ENCODE peak calls at places on chromosomes 2 and 18, in six cellular contexts. C is stomach, R is uterus, N is prostate gland, F is heart left ventricle, M is Peyer's patch. U is an unnamed sample.

GRCh38 chr18:50203801-50204604 is 9.1 kb upstream of the MYO5B start:
- DNase-seq in C (peak), R (no peak), N (peak), F (no peak), M (no peak), U (peak)

GRCh38 chr2:216665717-216666116 is 29.6 kb downstream of the IGFBP5 start:
- DNase-seq in C (peak), R (no peak), N (no peak), F (no peak), M (no peak), U (no peak)

GRCh38 chr2:2719781-2720180 is 388.7 kb upstream of the MYT1L start:
- DNase-seq in C (no peak), R (no peak), N (no peak), F (no peak), M (no peak), U (no peak)

GRCh38 chr2:203237501-203238238 is 1.1 kb upstream of the CYP20A1 start:
- DNase-seq in C (no peak), R (no peak), N (no peak), F (no peak), M (no peak), U (no peak)

GRCh38 chr2:218400930-218401833 is 1.5 kb downstream of the CTDSP1 start:
- DNase-seq in C (peak), R (no peak), N (no peak), F (peak), M (no peak), U (peak)

GRCh38 chr2:103252781-103253180 is 490.9 kb downstream of the TMEM182 start:
- DNase-seq in C (no peak), R (no peak), N (no peak), F (no peak), M (no peak), U (no peak)

GRCh38 chr2:191230174-191230573 is 15.0 kb upstream of the MYO1B start:
- DNase-seq in C (no peak), R (no peak), N (no peak), F (peak), M (no peak), U (no peak)

GRCh38 chr2:37324536-37324785 is 172 bp downstream of the PRKD3 start:
- DNase-seq in C (no peak), R (peak), N (peak), F (peak), M (peak), U (peak)

GRCh38 chr2:121888189-121888557 is 132.7 kb downstream of the TSN start:
- DNase-seq in C (no peak), R (no peak), N (no peak), F (no peak), M (no peak), U (no peak)

GRCh38 chr18:378039-378438 is 110.2 kb upstream of the THOC1 start:
- DNase-seq in C (no peak), R (no peak), N (no peak), F (no peak), M (no peak), U (no peak)

GRCh38 chr18:56168049-56168781 is 470.2 kb downstream of the TXNL1 start:
- DNase-seq in C (no peak), R (no peak), N (peak), F (no peak), M (no peak), U (no peak)

GRCh38 chr2:165891345-165891744 is 62.2 kb downstream of the TTC21B start:
- DNase-seq in C (no peak), R (no peak), N (no peak), F (no peak), M (no peak), U (no peak)

GRCh38 chr2:168997113-168997512 is 34.0 kb downstream of the ABCB11 start:
- DNase-seq in C (no peak), R (no peak), N (no peak), F (no peak), M (no peak), U (no peak)

GRCh38 chr2:29115797-29116781 is 874 bp downstream of the CLIP4 start:
- DNase-seq in C (peak), R (peak), N (peak), F (peak), M (peak), U (peak)

GRCh38 chr18:9850297-9850696 is 35.5 kb upstream of the TXNDC2 start:
- DNase-seq in C (no peak), R (no peak), N (no peak), F (no peak), M (no peak), U (no peak)
- TF ChIP-seq CTCF in C (no peak), R (no peak), N (no peak), F (no peak), M (no peak), U (no peak)

DNA sequence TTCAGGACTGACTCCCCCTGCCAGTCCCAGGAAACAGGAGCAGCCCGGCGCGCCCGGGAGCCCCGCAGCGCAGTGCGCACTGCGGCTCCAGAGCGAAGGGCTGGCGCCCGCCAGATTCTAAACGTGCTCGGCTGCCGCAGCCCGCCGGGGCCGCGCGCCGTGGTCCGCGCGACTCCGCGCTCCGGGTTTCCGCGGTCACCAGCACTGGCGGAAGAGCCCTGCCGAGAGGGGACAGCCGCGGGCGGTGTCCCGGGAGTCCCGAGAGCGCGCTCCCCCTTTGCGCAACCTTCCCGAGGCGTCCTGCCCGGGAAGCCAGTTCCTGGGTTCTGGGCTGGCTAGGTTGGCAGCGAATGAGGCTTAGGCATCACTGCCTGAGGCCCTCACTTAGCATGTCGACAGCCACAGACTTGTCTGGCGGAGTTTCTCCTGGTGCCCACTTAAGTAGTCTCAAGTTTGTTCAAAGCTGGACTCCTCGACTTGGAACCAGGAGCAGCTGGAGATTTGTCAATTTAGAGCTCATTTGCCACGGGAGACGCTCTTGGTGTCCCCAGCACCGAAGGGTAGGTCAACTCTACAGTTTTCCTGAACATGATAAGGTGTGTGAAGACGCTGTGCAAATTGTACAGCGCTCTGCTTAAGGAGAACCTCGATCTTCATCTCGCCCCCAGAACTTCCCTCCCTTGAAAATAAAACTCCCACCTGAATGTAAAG is 1.5 kb upstream of the VSNL1 start:
- DNase-seq in C (peak), R (peak), N (peak), F (peak), M (no peak), U (peak)
- TF ChIP-seq POLR2A in C (no peak), R (peak), N (peak), F (peak), M (no peak), U (peak)

DNA sequence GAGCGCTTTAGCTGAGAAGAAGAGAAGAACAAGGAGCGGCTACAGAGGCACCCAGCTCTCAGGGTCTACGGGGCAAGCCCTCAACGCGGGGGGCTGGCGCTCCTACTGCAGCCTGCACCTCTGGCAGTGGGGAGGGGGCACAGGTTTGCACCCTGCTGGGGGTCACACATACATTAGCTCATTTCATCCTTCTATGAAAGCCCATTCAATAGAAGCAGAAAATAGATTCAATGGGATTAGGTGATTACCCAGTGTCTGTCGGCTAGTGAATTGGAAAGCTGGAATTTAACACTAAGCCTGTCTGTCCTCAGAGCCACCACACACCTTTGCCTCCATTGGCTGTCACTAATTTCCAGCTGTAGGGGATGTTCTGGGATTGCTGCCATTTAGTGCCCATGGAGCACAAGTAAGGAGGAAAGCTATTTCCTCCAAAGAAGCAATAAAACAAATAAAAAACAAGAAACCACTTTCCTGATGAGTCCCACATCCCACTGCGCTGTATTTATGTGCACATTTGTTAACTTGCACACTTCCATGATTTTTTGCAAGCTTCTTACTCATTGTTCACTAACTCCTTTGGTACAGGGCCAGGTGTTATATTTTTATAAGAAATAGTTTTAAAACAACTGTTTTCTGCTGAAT is 319.6 kb upstream of the REV1 start:
- DNase-seq in C (no peak), R (no peak), N (no peak), F (no peak), M (no peak), U (no peak)
- TF ChIP-seq CTCF in C (no peak), R (no peak), N (no peak), F (no peak), M (no peak), U (no peak)

DNA sequence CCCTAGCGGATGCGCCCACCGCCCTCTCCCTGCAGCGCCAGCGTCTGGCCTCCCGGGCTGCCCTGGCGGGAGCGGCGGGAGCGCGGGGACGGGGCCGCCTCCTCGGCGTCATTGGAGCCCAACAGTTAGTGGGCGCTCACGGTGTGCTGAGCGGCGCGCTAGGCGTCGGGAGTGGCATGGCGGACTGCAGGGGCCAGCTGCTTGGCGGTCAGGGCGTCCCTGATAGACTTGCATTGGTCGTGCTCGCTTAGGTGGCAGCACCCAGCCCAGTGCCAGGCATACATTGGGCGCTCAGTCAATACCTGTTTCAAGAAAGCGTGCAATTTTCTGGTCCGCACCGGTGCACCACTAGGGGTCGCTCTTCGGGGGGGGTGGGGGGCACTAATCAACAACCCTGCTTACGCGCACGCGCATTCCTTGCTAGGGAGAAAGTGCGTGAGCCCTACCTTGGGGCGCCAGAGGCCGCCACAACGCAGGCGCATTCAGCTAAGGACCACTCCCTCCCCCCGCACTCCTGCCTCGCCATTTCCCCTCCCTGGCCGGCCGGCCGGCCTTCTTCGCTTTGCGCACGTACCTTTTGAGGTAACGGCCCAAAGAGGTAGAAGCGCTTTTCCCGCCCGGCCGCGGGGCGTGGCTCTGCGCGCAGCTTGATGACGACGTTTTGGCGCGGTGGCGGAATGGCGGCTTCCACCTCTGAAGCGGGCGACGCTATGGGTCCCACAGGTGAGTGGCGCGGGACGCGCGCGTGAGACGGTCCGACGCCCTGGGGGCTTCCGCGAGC is 411 bp upstream of the MZT2A start:
- DNase-seq in C (peak), R (peak), N (peak), F (peak), M (peak), U (peak)
- TF ChIP-seq POLR2A in C (no peak), R (peak), N (peak), F (peak), M (no peak), U (peak)

DNA sequence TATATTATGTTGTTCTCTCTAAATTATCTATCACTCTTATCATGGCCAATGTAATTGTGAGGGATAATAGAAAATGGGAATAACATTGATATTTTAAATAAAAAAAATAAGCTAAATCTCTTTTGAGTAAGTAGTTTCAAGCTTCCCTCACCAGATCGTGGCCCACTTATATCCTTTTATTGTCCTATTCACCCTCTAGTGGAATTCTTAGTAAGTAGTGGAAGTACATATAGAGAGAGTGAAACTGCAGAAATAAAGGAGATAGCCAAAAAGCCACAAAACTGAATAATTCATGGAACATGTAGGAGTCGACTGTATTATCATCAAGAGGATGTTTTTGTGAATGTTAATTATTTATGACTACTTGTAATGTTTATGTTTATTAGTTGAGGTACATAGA is 66.1 kb upstream of the DTNA start:
- DNase-seq in C (no peak), R (no peak), N (no peak), F (no peak), M (no peak), U (no peak)
- TF ChIP-seq CTCF in C (no peak), R (no peak), N (no peak), F (peak), M (no peak), U (no peak)

GRCh38 chr2:178479758-178480226 is 465 bp upstream of the PLEKHA3 start:
- DNase-seq in C (no peak), R (no peak), N (no peak), F (no peak), M (no peak), U (no peak)

GRCh38 chr2:178479275-178479616 is 846 bp upstream of the FKBP7 start:
- DNase-seq in C (no peak), R (no peak), N (no peak), F (no peak), M (no peak), U (no peak)

GRCh38 chr2:178478442-178479274 is at the start of gene FKBP7:
- DNase-seq in C (peak), R (peak), N (peak), F (peak), M (peak), U (peak)

GRCh38 chr2:178482437-178482836 is 2.2 kb downstream of the PLEKHA3 start:
- DNase-seq in C (no peak), R (no peak), N (no peak), F (no peak), M (no peak), U (no peak)

DNA sequence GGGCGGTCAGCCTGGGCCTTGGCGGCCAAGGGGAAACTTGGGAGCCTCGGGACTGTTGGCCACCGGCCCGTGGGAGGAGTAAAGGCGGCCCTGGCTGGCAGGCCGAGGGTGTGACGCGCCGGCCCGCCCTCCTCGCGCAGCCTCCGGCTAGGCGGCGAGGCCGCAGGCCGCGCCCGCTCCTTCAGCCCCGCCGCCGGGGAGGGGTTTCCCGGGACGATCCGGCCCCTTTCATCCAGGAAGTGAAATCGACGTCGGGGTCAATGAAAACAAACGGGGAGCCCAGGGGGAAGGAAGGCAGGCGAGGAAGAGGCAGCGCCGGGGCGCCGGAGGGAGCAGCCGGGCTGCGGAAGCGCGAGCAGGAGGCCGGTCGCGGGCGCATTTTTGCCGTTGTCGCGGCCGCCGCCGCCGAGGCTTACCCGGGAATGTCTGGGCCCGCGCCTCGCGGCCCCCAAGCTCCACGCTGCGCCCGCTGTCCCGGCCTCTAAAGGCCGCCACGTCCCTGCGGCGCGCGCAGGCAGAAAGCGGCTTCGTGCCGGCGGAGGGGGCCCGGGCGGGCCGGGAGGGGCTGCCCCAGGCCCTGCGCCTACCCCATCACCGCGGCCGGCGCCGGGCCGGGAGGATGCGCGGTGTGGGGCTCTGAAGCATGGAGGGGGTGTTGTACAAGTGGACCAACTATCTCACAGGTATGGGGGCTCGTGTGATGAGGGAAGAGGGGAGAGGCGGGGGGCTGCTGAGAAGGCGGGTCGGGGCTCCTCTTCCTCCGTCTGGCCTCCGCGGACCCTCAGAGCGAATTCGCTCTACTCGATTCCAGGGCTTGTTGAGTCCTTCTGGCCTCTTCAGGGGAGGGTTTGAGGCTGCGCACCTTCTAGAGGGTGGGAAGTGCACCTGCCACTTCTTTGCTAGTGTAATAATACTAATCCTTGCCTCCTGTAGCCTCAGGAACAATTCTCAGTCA is at the start of gene PLEKHA3:
- DNase-seq in C (peak), R (peak), N (peak), F (peak), M (peak), U (peak)
- TF ChIP-seq POLR2A in C (peak), R (peak), N (peak), F (peak), M (peak), U (no peak)

GRCh38 chr2:199951023-199951422 is 4.3 kb downstream of the TYW5 start:
- DNase-seq in C (no peak), R (no peak), N (no peak), F (no peak), M (no peak), U (no peak)

GRCh38 chr2:199955007-199955338 is 318 bp downstream of the TYW5 start:
- DNase-seq in C (no peak), R (no peak), N (no peak), F (no peak), M (no peak), U (no peak)

GRCh38 chr2:199956062-199956380 is 639 bp downstream of the MAIP1 start:
- DNase-seq in C (no peak), R (no peak), N (no peak), F (no peak), M (no peak), U (no peak)

GRCh38 chr2:199958014-199958413 is 2.6 kb downstream of the MAIP1 start:
- DNase-seq in C (no peak), R (no peak), N (no peak), F (no peak), M (no peak), U (no peak)

DNA sequence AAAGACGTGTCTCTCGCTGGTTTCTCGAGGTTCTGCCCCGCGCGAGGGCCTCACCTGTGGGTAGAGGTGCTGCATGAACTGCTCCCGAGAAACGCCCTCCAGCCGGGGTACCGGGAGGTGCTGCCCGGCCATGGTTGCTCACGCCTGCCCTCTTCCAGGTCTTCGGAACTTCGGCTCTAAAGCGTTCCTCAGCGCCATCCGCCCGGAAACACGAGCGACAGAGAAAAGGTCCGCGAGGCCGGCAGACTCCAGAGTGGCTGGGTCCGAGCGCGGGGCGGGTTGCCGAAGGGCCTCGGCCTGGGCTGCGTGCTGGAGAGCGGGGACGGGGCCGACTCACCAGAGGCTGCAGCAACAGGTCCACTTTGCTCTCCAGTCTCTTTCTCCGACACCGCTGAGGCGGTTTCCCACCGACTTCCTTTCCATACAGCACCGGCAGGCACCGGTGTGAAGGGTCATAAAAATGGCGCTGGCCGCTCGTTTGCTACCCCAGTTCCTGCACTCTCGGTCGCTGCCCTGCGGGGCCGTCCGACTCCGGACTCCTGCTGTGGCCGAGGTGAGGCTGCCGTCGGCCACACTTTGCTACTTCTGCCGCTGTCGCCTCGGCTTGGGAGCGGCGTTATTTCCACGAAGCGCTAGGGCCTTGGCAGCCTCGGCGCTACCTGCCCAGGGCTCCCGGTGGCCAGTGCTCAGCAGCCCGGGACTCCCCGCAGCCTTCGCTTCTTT is at the start of the genes MAIP1 and TYW5:
- DNase-seq in C (peak), R (peak), N (peak), F (peak), M (peak), U (peak)
- TF ChIP-seq CTCF in C (no peak), R (peak), N (no peak), F (peak), M (no peak), U (peak)

U was measured in upper lobe of left lung.